ENCODE peak calls at places on chromosome 15, in nine cellular contexts. One of them, this sample, is unnamed.
A peak's percentile ranks its signal among the peaks of the same experiment; 100 is the strongest.

GRCh38 chr15:85941186-85941855 is 138.3 kb upstream of the AGBL1 start:
- DNase-seq in CD8-positive, alpha-beta T cell: no peak
- DNase-seq in neural crest cell: no peak
- DNase-seq in GM12865: no peak
- DNase-seq in GM13976: no peak
- DNase-seq in psoas muscle: peak; percentile 17
- DNase-seq in anterior cingulate cortex: no peak
- DNase-seq in left ventricle myocardium superior: no peak
- DNase-seq in stimulated activated CD4-positive, alpha-beta T cell treated with anti-CD3 and anti-CD28 coated beads, Interleukin-12 subunit alpha, Interleukin-12 subunit beta, amount 100 ng/mL, for 4 hours: no peak
- DNase-seq in this sample: no peak

GRCh38 chr15:68939501-68939900 is 9.2 kb downstream of the SPESP1 start:
- DNase-seq in left ventricle myocardium superior: no peak
- DNase-seq in GM12865: no peak
- DNase-seq in anterior cingulate cortex: no peak
- DNase-seq in GM13976: no peak
- DNase-seq in psoas muscle: no peak
- DNase-seq in stimulated activated CD4-positive, alpha-beta T cell treated with anti-CD3 and anti-CD28 coated beads, Interleukin-12 subunit alpha, Interleukin-12 subunit beta, amount 100 ng/mL, for 4 hours: no peak
- DNase-seq in neural crest cell: no peak
- DNase-seq in CD8-positive, alpha-beta T cell: no peak
- DNase-seq in this sample: no peak

GRCh38 chr15:95368211-95368610 is 962.3 kb upstream of the NR2F2 start:
- DNase-seq in anterior cingulate cortex: no peak
- DNase-seq in stimulated activated CD4-positive, alpha-beta T cell treated with anti-CD3 and anti-CD28 coated beads, Interleukin-12 subunit alpha, Interleukin-12 subunit beta, amount 100 ng/mL, for 4 hours: no peak
- DNase-seq in GM12865: no peak
- DNase-seq in psoas muscle: no peak
- DNase-seq in left ventricle myocardium superior: no peak
- DNase-seq in GM13976: no peak
- DNase-seq in neural crest cell: no peak
- DNase-seq in CD8-positive, alpha-beta T cell: no peak
- DNase-seq in this sample: no peak

GRCh38 chr15:62472616-62473299 is 307.7 kb upstream of the C2CD4B start:
- DNase-seq in stimulated activated CD4-positive, alpha-beta T cell treated with anti-CD3 and anti-CD28 coated beads, Interleukin-12 subunit alpha, Interleukin-12 subunit beta, amount 100 ng/mL, for 4 hours: no peak
- DNase-seq in anterior cingulate cortex: no peak
- DNase-seq in neural crest cell: no peak
- DNase-seq in GM13976: no peak
- DNase-seq in GM12865: peak; percentile 6
- DNase-seq in left ventricle myocardium superior: peak; percentile 67
- DNase-seq in CD8-positive, alpha-beta T cell: no peak
- DNase-seq in psoas muscle: peak; percentile 61
- DNase-seq in this sample: no peak

GRCh38 chr15:73794501-73795133 is 41.5 kb upstream of the INSYN1 start:
- DNase-seq in anterior cingulate cortex: no peak
- DNase-seq in neural crest cell: no peak
- DNase-seq in left ventricle myocardium superior: no peak
- DNase-seq in CD8-positive, alpha-beta T cell: no peak
- DNase-seq in psoas muscle: no peak
- DNase-seq in GM13976: no peak
- DNase-seq in stimulated activated CD4-positive, alpha-beta T cell treated with anti-CD3 and anti-CD28 coated beads, Interleukin-12 subunit alpha, Interleukin-12 subunit beta, amount 100 ng/mL, for 4 hours: no peak
- DNase-seq in GM12865: no peak
- DNase-seq in this sample: no peak

GRCh38 chr15:51499379-51499976 is 123.1 kb downstream of the DMXL2 start:
- DNase-seq in neural crest cell: no peak
- DNase-seq in psoas muscle: no peak
- DNase-seq in left ventricle myocardium superior: no peak
- DNase-seq in anterior cingulate cortex: no peak
- DNase-seq in GM12865: peak; percentile 42
- DNase-seq in CD8-positive, alpha-beta T cell: no peak
- DNase-seq in GM13976: peak; percentile 59
- DNase-seq in stimulated activated CD4-positive, alpha-beta T cell treated with anti-CD3 and anti-CD28 coated beads, Interleukin-12 subunit alpha, Interleukin-12 subunit beta, amount 100 ng/mL, for 4 hours: no peak
- DNase-seq in this sample: no peak

GRCh38 chr15:84817461-84818081 is 415 bp downstream of the ALPK3 start:
- DNase-seq in left ventricle myocardium superior: peak; percentile 51
- DNase-seq in CD8-positive, alpha-beta T cell: no peak
- DNase-seq in stimulated activated CD4-positive, alpha-beta T cell treated with anti-CD3 and anti-CD28 coated beads, Interleukin-12 subunit alpha, Interleukin-12 subunit beta, amount 100 ng/mL, for 4 hours: no peak
- DNase-seq in anterior cingulate cortex: no peak
- DNase-seq in GM13976: peak; percentile 47
- DNase-seq in neural crest cell: peak; percentile 41
- DNase-seq in psoas muscle: no peak
- DNase-seq in GM12865: no peak
- DNase-seq in this sample: no peak

GRCh38 chr15:68378595-68378994 is 53.4 kb downstream of the ITGA11 start:
- DNase-seq in GM13976: no peak
- DNase-seq in GM12865: no peak
- DNase-seq in stimulated activated CD4-positive, alpha-beta T cell treated with anti-CD3 and anti-CD28 coated beads, Interleukin-12 subunit alpha, Interleukin-12 subunit beta, amount 100 ng/mL, for 4 hours: no peak
- DNase-seq in neural crest cell: no peak
- DNase-seq in left ventricle myocardium superior: no peak
- DNase-seq in CD8-positive, alpha-beta T cell: no peak
- DNase-seq in psoas muscle: no peak
- DNase-seq in anterior cingulate cortex: no peak
- DNase-seq in this sample: no peak

GRCh38 chr15:46956456-46956855 is 760.8 kb upstream of the SEMA6D start:
- DNase-seq in GM13976: no peak
- DNase-seq in anterior cingulate cortex: peak; percentile 22
- DNase-seq in GM12865: no peak
- DNase-seq in neural crest cell: no peak
- DNase-seq in left ventricle myocardium superior: peak; percentile 40
- DNase-seq in CD8-positive, alpha-beta T cell: no peak
- DNase-seq in psoas muscle: no peak
- DNase-seq in stimulated activated CD4-positive, alpha-beta T cell treated with anti-CD3 and anti-CD28 coated beads, Interleukin-12 subunit alpha, Interleukin-12 subunit beta, amount 100 ng/mL, for 4 hours: no peak
- DNase-seq in this sample: no peak

GRCh38 chr15:80615783-80616391 is 79.2 kb upstream of the ABHD17C start:
- DNase-seq in CD8-positive, alpha-beta T cell: no peak
- DNase-seq in GM13976: no peak
- DNase-seq in neural crest cell: no peak
- DNase-seq in anterior cingulate cortex: no peak
- DNase-seq in left ventricle myocardium superior: peak; percentile 81
- DNase-seq in GM12865: no peak
- DNase-seq in stimulated activated CD4-positive, alpha-beta T cell treated with anti-CD3 and anti-CD28 coated beads, Interleukin-12 subunit alpha, Interleukin-12 subunit beta, amount 100 ng/mL, for 4 hours: no peak
- DNase-seq in psoas muscle: peak; percentile 57
- DNase-seq in this sample: peak; percentile 82

GRCh38 chr15:66294932-66295235 is 1.5 kb downstream of the DIS3L start:
- DNase-seq in left ventricle myocardium superior: no peak
- DNase-seq in neural crest cell: no peak
- DNase-seq in GM12865: no peak
- DNase-seq in psoas muscle: no peak
- DNase-seq in GM13976: no peak
- DNase-seq in anterior cingulate cortex: no peak
- DNase-seq in stimulated activated CD4-positive, alpha-beta T cell treated with anti-CD3 and anti-CD28 coated beads, Interleukin-12 subunit alpha, Interleukin-12 subunit beta, amount 100 ng/mL, for 4 hours: no peak
- DNase-seq in CD8-positive, alpha-beta T cell: no peak
- DNase-seq in this sample: no peak

This sample was measured in testis.